ENCODE peak calls at places on chromosome 13, in ten cellular contexts. H, E, B, S, I, P, L, X, Z and A are unnamed samples.

GRCh38 chr13:106846571-106846970 is 278.6 kb upstream of the ARGLU1 start:
- DNase-seq in L (no peak), S (no peak), E (no peak), P (no peak), H (no peak), B (no peak), X (no peak), I (no peak), Z (no peak), A (no peak)

GRCh38 chr13:37608750-37609339 is 10.3 kb upstream of the POSTN start:
- DNase-seq in L (no peak), I (no peak), H (no peak), X (no peak), P (no peak), Z (no peak), S (no peak), E (no peak), B (no peak), A (peak; percentile 42)

GRCh38 chr13:57634829-57635165 is 3.3 kb downstream of the PCDH17 start:
- DNase-seq in S (no peak), I (peak; percentile 6), X (no peak), H (no peak), L (no peak), E (no peak), Z (peak; percentile 67), B (peak; percentile 83), P (no peak), A (no peak)

GRCh38 chr13:46341112-46341711 is 45.8 kb downstream of the RUBCNL start:
- DNase-seq in X (no peak), I (no peak), B (no peak), S (no peak), P (no peak), E (no peak), H (peak; percentile 52), Z (no peak), L (peak; percentile 79), A (peak; percentile 58)

GRCh38 chr13:24270639-24271131 is 38.7 kb upstream of the C1QTNF9 start:
- DNase-seq in L (peak; percentile 28), H (peak; percentile 87), E (peak; percentile 63), X (no peak), I (peak; percentile 46), S (peak; percentile 65), P (no peak), B (no peak), Z (peak; percentile 91), A (peak; percentile 47)

GRCh38 chr13:44429311-44429710 is 55.7 kb downstream of the SERP2 start:
- DNase-seq in I (no peak), L (no peak), E (no peak), P (no peak), Z (no peak), S (no peak), B (no peak), H (no peak), X (no peak), A (no peak)

GRCh38 chr13:43874512-43875092 is 4.9 kb downstream of the CCDC122 start:
- DNase-seq in L (no peak), H (no peak), X (no peak), E (no peak), S (no peak), P (no peak), Z (no peak), I (no peak), B (no peak), A (peak; percentile 60)

GRCh38 chr13:100458673-100459072 is 129.9 kb downstream of the GGACT start:
- DNase-seq in H (no peak), B (no peak), E (no peak), I (no peak), L (no peak), P (no peak), S (no peak), X (no peak), Z (no peak), A (no peak)

GRCh38 chr13:53001444-53001843 is 27.2 kb upstream of the OLFM4 start:
- DNase-seq in X (no peak), L (no peak), Z (no peak), E (no peak), H (no peak), B (no peak), S (no peak), I (no peak), P (peak; percentile 19), A (no peak)

GRCh38 chr13:94656766-94657165 is 55.1 kb downstream of the GPR180 start:
- DNase-seq in Z (no peak), P (no peak), L (peak; percentile 82), I (peak; percentile 23), E (no peak), B (no peak), S (no peak), X (no peak), H (no peak), A (peak; percentile 78)

GRCh38 chr13:94661396-94661795 is 50.9 kb downstream of the SOX21 start:
- DNase-seq in E (peak; percentile 2), P (no peak), H (no peak), I (no peak), B (no peak), Z (no peak), X (no peak), S (no peak), L (no peak), A (no peak)

GRCh38 chr13:94660695-94661324 is 51.5 kb downstream of the SOX21 start:
- DNase-seq in S (no peak), H (no peak), L (no peak), E (no peak), Z (no peak), I (no peak), P (no peak), X (no peak), B (no peak), A (peak; percentile 33)

GRCh38 chr13:94657167-94657566 is 55.2 kb downstream of the SOX21 start:
- DNase-seq in L (peak; percentile 50), H (no peak), X (no peak), Z (no peak), B (no peak), I (no peak), P (no peak), E (no peak), S (no peak), A (peak; percentile 31)

DNA sequence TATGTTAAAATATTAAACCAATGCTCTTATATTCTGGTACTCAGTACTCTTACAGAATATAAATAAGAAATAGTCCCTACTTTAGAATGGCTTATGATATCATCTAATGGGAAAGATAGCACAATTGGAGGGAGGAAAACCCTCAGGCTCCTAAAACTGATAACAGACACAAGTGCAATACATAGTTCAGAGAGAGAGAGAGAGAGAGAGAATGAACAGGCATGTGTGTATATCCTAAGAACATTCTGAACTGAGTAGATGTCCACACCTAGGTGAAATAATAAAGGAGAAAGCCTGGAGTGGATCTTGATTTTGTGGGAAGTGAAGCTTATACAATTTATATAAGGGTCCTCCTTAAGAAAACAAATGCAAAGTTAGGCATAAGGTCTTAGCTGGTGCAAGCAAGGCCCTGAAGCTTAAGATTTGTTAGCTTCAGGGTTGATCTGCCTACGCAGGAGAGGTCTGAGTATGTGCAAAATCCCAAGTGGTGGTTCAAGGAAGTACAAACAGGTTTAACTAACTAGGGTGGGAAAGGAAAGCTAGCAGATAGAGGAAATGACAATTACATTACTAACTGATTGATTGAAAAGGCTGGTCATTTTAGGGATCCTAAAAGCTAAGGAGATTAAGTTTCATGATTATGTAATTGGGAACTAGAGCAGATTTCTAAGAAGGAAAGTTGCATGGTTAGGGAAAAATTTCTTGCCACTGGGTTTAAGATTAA is 53.3 kb downstream of the SOX21 start:
- DNase-seq in L (peak; percentile 8), P (no peak), Z (no peak), X (no peak), E (no peak), I (no peak), H (no peak), S (no peak), B (no peak), A (no peak)
- TF ChIP-seq CTCF in L (no peak), P (no peak), Z (no peak), X (no peak), E (no peak), I (no peak), H (no peak), S (no peak), B (no peak), A (no peak)

DNA sequence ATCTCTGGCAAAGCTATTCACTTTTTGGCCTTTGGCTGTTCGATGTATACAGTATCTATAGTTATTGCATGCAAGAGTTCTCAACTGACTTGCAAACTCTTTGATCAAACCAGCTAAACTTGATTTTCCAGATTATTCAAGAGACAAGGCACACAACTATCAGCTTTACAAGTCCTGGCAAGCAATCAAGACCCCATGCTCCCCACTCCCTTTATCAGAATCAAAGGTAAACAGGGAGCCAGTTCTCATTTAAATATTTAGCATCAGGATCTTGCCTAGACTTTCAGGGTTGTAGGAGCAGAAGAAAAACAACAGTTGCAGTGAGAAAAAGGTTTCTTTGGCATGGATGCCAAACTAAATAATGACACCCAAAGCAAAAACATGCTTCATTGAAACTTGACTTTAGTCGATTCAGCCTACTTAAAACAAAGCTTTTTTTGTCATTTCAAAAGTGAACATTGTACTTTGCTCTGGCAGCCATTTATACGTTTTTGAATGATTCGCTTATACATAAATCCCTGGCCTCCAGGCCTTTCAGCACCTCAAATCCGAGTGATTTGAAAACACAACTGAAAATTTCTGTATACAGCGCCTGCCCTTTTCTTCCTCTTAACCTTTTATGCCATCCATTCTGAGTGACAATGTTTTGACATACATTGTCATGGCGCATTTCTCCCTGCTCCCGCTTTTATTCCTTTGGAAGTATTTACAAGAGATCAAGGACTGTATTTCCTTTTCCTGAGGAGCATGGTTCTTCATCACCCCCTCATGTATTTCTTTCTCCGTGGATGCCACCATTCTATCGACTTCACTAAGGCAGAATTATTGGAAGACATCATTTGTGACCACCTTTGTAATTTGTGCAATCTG is 340.8 kb downstream of the KLF5 start:
- DNase-seq in P (no peak), I (peak; percentile 24), L (peak; percentile 47), E (peak; percentile 77), S (no peak), B (no peak), Z (no peak), H (no peak), X (no peak), A (no peak)
- TF ChIP-seq CTCF in P (no peak), I (no peak), L (no peak), E (no peak), S (no peak), B (no peak), Z (no peak), H (no peak), X (no peak), A (no peak)

DNA sequence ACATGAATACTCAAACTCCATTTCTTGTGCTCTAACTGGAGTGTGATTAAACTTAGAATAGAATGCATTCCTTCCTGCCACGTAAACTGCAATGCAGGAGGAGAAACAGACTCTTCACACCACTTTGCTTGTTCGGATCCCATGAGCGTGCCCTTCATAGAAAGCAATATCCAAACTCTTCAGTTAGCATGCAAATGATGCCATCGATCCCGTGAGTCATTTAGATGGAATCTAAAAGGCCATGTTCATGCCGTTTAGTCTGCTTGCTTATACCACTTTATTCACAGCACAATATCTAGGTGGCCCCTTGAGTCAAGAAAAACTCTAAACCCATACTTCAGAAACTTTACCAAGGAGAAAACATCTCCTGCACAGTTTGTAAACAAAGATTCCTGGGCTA is 225.8 kb downstream of the OXGR1 start:
- DNase-seq in P (no peak), E (no peak), B (no peak), S (no peak), L (no peak), Z (no peak), X (no peak), I (no peak), H (no peak), A (no peak)
- TF ChIP-seq CTCF in P (no peak), E (no peak), B (no peak), S (no peak), L (no peak), Z (no peak), X (no peak), I (no peak), H (no peak), A (no peak)

GRCh38 chr13:21053231-21053630 is 8.2 kb downstream of the LATS2 start:
- DNase-seq in S (no peak), I (no peak), H (no peak), Z (no peak), E (no peak), P (no peak), X (no peak), L (peak; percentile 55), B (peak; percentile 37), A (no peak)
- TF ChIP-seq CTCF in S (no peak), I (no peak), H (no peak), Z (no peak), E (no peak), P (no peak), X (no peak), L (no peak), B (no peak), A (no peak)